ENCODE peak calls at places on chromosome X, in four cellular contexts. H is A549, A is HepG2, Q is K562. O is an unnamed sample.

GRCh38 chrX:110087485-110088356 is 84.8 kb downstream of the TMEM164 start:
- DNase-seq in H (peak; percentile 71), A (no peak), Q (no peak), O (no peak)

GRCh38 chrX:120857240-120857639 is 18.4 kb downstream of the CT47B1 start:
- DNase-seq in H (no peak), A (no peak), Q (no peak), O (peak; percentile 72)

GRCh38 chrX:70196961-70197805 is 19.9 kb downstream of the DGAT2L6 start:
- DNase-seq in H (peak; percentile 42), A (peak; percentile 51), Q (peak; percentile 60), O (peak; percentile 57)

GRCh38 chrX:24145340-24146186 is 4.0 kb upstream of the ZFX start:
- DNase-seq in H (peak; percentile 64), A (peak; percentile 18), Q (peak; percentile 14), O (no peak)

GRCh38 chrX:136204571-136204970 is 46.6 kb downstream of the MAP7D3 start:
- DNase-seq in H (peak; percentile 15), A (no peak), Q (no peak), O (no peak)

GRCh38 chrX:70422886-70423336 is at the start of gene GDPD2:
- DNase-seq in H (no peak), A (peak; percentile 50), Q (no peak), O (peak; percentile 64)

GRCh38 chrX:9464435-9465371 is at the start of gene TBL1X:
- DNase-seq in H (peak; percentile 43), A (peak; percentile 37), Q (peak; percentile 88), O (peak; percentile 37)

GRCh38 chrX:134933911-134934310 is 56.9 kb upstream of the SMIM10 start:
- DNase-seq in H (no peak), A (no peak), Q (no peak), O (no peak)

GRCh38 chrX:17328837-17329236 is 46.2 kb upstream of the NHS start:
- DNase-seq in H (no peak), A (no peak), Q (no peak), O (no peak)

GRCh38 chrX:6614516-6614915 is 79.6 kb upstream of the VCX3A start:
- DNase-seq in H (no peak), A (no peak), Q (no peak), O (no peak)

GRCh38 chrX:55342533-55343501 is 78.1 kb upstream of the PAGE3 start:
- DNase-seq in H (peak; percentile 25), A (peak; percentile 3), Q (peak; percentile 52), O (peak; percentile 35)

GRCh38 chrX:40947276-40947675 is 138.0 kb upstream of the USP9X start:
- DNase-seq in H (no peak), A (no peak), Q (no peak), O (no peak)

GRCh38 chrX:144259054-144259453 is 375.2 kb downstream of the UBE2NL start:
- DNase-seq in H (no peak), A (no peak), Q (no peak), O (no peak)

DNA sequence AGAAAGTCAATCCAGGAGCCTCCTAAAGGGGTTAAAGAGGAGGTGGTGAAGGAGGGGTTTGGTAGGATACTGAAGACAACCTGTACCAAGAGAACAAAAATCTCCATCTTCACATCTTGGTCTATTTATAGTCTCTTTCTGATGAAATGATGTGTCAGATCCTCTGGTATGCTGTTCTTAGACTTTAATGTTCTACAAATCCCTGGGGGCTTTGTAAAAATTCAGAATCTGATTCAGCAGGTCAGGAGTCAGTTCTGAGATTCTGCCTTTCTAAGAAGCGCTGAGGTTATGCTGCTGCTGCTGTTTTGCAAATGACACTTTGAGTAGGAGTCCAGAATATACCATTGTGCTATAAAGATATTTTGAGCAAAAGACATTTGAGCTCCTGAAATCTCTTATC is 172.9 kb upstream of the GLRA2 start:
- DNase-seq in H (no peak), A (no peak), Q (no peak), O (no peak)
- TF ChIP-seq NR3C1 in H (no peak), A (no peak), Q (no peak), O (no peak)

DNA sequence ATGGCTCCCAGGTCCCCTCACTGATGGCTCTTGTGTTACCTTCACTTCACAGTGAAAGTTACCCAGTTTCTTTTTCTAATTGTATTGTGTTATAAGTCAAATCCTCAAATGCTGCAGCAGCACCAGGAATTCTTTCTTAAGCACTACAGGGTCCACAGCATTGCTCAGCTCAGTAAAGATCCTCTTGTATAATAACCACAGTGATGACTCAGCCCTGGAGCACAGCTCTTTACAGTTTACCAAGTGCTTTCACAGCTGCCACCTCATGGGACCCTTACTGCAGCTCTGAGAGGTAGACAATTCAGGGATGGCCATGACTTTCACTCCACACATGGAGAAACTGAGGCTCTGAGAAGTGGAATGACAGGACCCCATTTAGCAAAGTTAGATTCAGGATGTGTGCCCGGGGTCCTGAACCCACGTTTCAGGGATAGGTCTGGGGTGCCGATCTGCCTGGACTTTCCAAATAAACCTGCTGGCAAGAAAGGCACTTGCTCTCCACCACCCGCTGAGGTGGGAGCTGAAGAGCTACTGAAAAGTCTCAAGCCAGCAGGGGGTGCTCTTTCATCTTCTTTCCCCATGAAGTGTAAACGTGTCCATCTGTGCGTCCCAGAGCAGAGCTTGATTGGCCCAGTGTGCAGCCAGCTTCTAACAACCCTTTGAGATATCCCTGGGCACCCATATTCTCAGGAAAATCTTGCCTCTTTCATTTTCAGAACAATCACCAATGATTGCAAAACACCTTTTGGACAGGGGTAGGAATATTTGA is 35.7 kb upstream of the GABRQ start:
- DNase-seq in H (no peak), A (peak; percentile 1), Q (peak; percentile 19), O (peak; percentile 19)
- TF ChIP-seq NR3C1 in H (no peak), A (no peak), Q (no peak), O (no peak)

DNA sequence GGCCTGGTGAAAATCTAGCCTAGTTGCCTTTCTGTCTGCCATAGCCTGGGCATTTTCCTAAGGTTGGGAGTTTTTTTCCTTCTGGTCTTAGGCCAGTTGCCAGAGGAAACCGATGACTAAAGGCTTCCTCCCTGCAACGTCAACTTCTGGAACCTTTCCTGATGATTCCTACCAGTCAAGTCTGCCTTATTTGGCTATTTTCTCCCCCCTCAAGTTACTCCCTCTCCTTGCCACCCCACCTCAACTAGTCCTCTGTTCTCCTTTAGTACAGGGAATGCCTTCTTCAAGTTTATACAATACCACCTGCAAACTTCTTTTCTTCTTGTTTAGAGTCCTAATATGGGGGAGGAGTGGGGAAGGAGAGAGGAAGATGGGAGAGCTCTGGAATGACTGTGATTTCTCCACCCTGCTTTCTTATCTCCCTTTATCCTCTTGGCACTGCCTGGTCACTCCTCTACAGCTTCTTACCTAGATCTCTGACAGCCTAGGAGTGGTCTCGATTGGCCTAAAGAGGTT is 10.6 kb downstream of the MSN start:
- DNase-seq in H (peak; percentile 28), A (no peak), Q (no peak), O (no peak)
- TF ChIP-seq NR3C1 in H (no peak), A (no peak), Q (no peak), O (no peak)

DNA sequence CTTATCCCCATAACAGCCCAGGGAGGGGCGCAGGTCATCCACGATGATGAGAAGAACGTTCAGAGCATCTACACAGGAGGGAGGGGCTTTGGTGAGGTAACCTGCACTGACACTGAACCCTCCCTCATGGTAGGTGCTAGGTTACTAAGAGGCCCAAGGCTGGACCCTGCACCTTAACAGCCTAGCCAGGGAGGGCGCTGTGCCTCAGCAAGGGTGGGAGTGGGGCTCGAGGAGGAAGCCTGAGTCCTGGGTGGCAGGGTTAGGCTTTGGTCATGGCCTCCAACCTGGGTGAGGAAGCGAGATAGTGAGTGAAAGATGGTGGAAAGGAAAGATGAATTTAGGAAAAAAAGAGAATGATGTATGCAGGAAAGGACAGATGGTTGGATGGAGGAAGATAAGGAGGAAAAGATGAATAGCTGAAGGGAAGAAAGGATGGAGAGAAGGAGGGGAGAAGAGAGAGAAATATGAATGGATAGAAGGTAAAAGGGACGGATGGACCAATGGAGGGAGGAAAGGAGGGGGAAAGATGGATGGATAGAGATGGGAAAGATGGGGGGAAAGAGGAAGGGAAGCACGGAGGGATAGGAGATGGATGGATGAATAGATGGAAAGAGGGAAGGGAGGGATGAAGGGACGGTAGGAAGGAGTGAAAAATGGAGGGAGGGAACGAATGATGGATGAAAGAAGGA is 736 bp downstream of the IDS start:
- DNase-seq in H (peak; percentile 36), A (no peak), Q (peak; percentile 37), O (peak; percentile 64)
- TF ChIP-seq NR3C1 in H (no peak), A (no peak), Q (no peak), O (no peak)

GRCh38 chrX:152641256-152641875 is 3.7 kb downstream of the GABRQ start:
- DNase-seq in H (no peak), A (no peak), Q (no peak), O (peak; percentile 44)
- TF ChIP-seq NR3C1 in H (no peak), A (no peak), Q (no peak), O (no peak)

GRCh38 chrX:153462291-153462690 is 8.1 kb downstream of the HAUS7 start:
- DNase-seq in H (no peak), A (no peak), Q (no peak), O (no peak)

GRCh38 chrX:153457136-153457825 is 11.4 kb upstream of the TREX2 start:
- DNase-seq in H (no peak), A (no peak), Q (no peak), O (no peak)

GRCh38 chrX:153457827-153458466 is 12.1 kb upstream of the TREX2 start:
- DNase-seq in H (no peak), A (no peak), Q (no peak), O (no peak)

GRCh38 chrX:153460826-153461225 is 9.6 kb downstream of the HAUS7 start:
- DNase-seq in H (peak; percentile 67), A (peak; percentile 15), Q (peak; percentile 63), O (peak; percentile 73)

GRCh38 chrX:153459976-153460375 is 10.4 kb downstream of the HAUS7 start:
- DNase-seq in H (no peak), A (peak; percentile 23), Q (no peak), O (no peak)
- TF ChIP-seq NR3C1 in H (no peak), A (no peak), Q (no peak), O (no peak)